ENCODE peak calls at places on chromosomes 7 and 10, in seven cellular contexts. One of them, this sample, is unnamed.
A peak's percentile ranks its signal among the peaks of the same experiment; 100 is the strongest.

GRCh38 chr7:43438897-43439479 is 143.9 kb upstream of the STK17A start:
- DNase-seq in cardiac fibroblast: no peak
- DNase-seq in fibroblast of lung: no peak
- DNase-seq in A549: no peak
- DNase-seq in brain microvascular endothelial cell: no peak
- DNase-seq in cardiac muscle cell: no peak
- DNase-seq in keratinocyte: no peak
- DNase-seq in this sample: no peak

GRCh38 chr10:70776455-70777005 is 8.6 kb downstream of the TBATA start:
- DNase-seq in cardiac fibroblast: no peak
- DNase-seq in fibroblast of lung: no peak
- DNase-seq in A549: no peak
- DNase-seq in brain microvascular endothelial cell: no peak
- DNase-seq in cardiac muscle cell: no peak
- DNase-seq in keratinocyte: no peak
- DNase-seq in this sample: no peak

GRCh38 chr10:43235070-43235900 is 31.6 kb downstream of the RASGEF1A start:
- DNase-seq in cardiac fibroblast: no peak
- DNase-seq in fibroblast of lung: no peak
- DNase-seq in A549: no peak
- DNase-seq in brain microvascular endothelial cell: no peak
- DNase-seq in cardiac muscle cell: no peak
- DNase-seq in keratinocyte: no peak
- DNase-seq in this sample: no peak

GRCh38 chr7:51034531-51035264 is 252.0 kb upstream of the GRB10 start:
- DNase-seq in cardiac fibroblast: peak; percentile 51
- DNase-seq in fibroblast of lung: peak; percentile 90
- DNase-seq in A549: peak; percentile 27
- DNase-seq in brain microvascular endothelial cell: peak; percentile 68
- DNase-seq in cardiac muscle cell: no peak
- DNase-seq in keratinocyte: no peak
- DNase-seq in this sample: peak; percentile 78

GRCh38 chr10:21572578-21572977 is 38.5 kb downstream of the MLLT10 start:
- DNase-seq in cardiac fibroblast: peak; percentile 68
- DNase-seq in fibroblast of lung: peak; percentile 57
- DNase-seq in A549: no peak
- DNase-seq in brain microvascular endothelial cell: peak; percentile 50
- DNase-seq in cardiac muscle cell: no peak
- DNase-seq in keratinocyte: no peak
- DNase-seq in this sample: peak; percentile 72

GRCh38 chr7:83957333-83957732 is 237.3 kb downstream of the SEMA3A start:
- DNase-seq in cardiac fibroblast: peak; percentile 76
- DNase-seq in fibroblast of lung: no peak
- DNase-seq in A549: peak; percentile 9
- DNase-seq in brain microvascular endothelial cell: peak; percentile 56
- DNase-seq in cardiac muscle cell: no peak
- DNase-seq in keratinocyte: no peak
- DNase-seq in this sample: peak; percentile 10

GRCh38 chr7:81525901-81526300 is 243.9 kb downstream of the HGF start:
- DNase-seq in cardiac fibroblast: peak; percentile 39
- DNase-seq in fibroblast of lung: peak; percentile 24
- DNase-seq in A549: no peak
- DNase-seq in brain microvascular endothelial cell: no peak
- DNase-seq in cardiac muscle cell: no peak
- DNase-seq in keratinocyte: no peak
- DNase-seq in this sample: no peak

GRCh38 chr10:59271160-59271559 is 91.2 kb downstream of the FAM13C start:
- DNase-seq in cardiac fibroblast: no peak
- DNase-seq in fibroblast of lung: no peak
- DNase-seq in A549: no peak
- DNase-seq in brain microvascular endothelial cell: no peak
- DNase-seq in cardiac muscle cell: no peak
- DNase-seq in keratinocyte: no peak
- DNase-seq in this sample: no peak

GRCh38 chr7:28405662-28406061 is 6.7 kb upstream of the CREB5 start:
- DNase-seq in cardiac fibroblast: peak; percentile 96
- DNase-seq in fibroblast of lung: peak; percentile 91
- DNase-seq in A549: peak; percentile 48
- DNase-seq in brain microvascular endothelial cell: peak; percentile 96
- DNase-seq in cardiac muscle cell: no peak
- DNase-seq in keratinocyte: no peak
- DNase-seq in this sample: peak; percentile 98

GRCh38 chr10:76074659-76075058 is 643.2 kb downstream of the LRMDA start:
- DNase-seq in cardiac fibroblast: no peak
- DNase-seq in fibroblast of lung: no peak
- DNase-seq in A549: no peak
- DNase-seq in brain microvascular endothelial cell: no peak
- DNase-seq in cardiac muscle cell: no peak
- DNase-seq in keratinocyte: no peak
- DNase-seq in this sample: no peak

GRCh38 chr10:101291254-101292193 is 62.3 kb upstream of the LBX1 start:
- DNase-seq in cardiac fibroblast: peak; percentile 32
- DNase-seq in fibroblast of lung: no peak
- DNase-seq in A549: peak; percentile 59
- DNase-seq in brain microvascular endothelial cell: peak; percentile 12
- DNase-seq in cardiac muscle cell: peak; percentile 92
- DNase-seq in keratinocyte: no peak
- DNase-seq in this sample: no peak

GRCh38 chr10:104300736-104301292 is 31.8 kb downstream of the GSTO2 start:
- DNase-seq in cardiac fibroblast: peak; percentile 96
- DNase-seq in fibroblast of lung: peak; percentile 99
- DNase-seq in A549: peak; percentile 59
- DNase-seq in brain microvascular endothelial cell: peak; percentile 97
- DNase-seq in cardiac muscle cell: no peak
- DNase-seq in keratinocyte: no peak
- DNase-seq in this sample: peak; percentile 92

GRCh38 chr10:54993148-54993547 is 192.1 kb upstream of the PCDH15 start:
- DNase-seq in cardiac fibroblast: no peak
- DNase-seq in fibroblast of lung: no peak
- DNase-seq in A549: no peak
- DNase-seq in brain microvascular endothelial cell: no peak
- DNase-seq in cardiac muscle cell: no peak
- DNase-seq in keratinocyte: no peak
- DNase-seq in this sample: no peak

GRCh38 chr10:62249974-62250373 is 18.7 kb downstream of the RTKN2 start:
- DNase-seq in cardiac fibroblast: no peak
- DNase-seq in fibroblast of lung: no peak
- DNase-seq in A549: no peak
- DNase-seq in brain microvascular endothelial cell: no peak
- DNase-seq in cardiac muscle cell: no peak
- DNase-seq in keratinocyte: no peak
- DNase-seq in this sample: no peak

GRCh38 chr10:62250594-62251198 is 17.9 kb downstream of the RTKN2 start:
- DNase-seq in cardiac fibroblast: no peak
- DNase-seq in fibroblast of lung: peak; percentile 91
- DNase-seq in A549: peak; percentile 49
- DNase-seq in brain microvascular endothelial cell: peak; percentile 79
- DNase-seq in cardiac muscle cell: no peak
- DNase-seq in keratinocyte: peak; percentile 89
- DNase-seq in this sample: peak; percentile 47

GRCh38 chr10:62244785-62245595 is 23.7 kb downstream of the RTKN2 start:
- DNase-seq in cardiac fibroblast: peak; percentile 87
- DNase-seq in fibroblast of lung: peak; percentile 65
- DNase-seq in A549: peak; percentile 67
- DNase-seq in brain microvascular endothelial cell: peak; percentile 77
- DNase-seq in cardiac muscle cell: peak; percentile 72
- DNase-seq in keratinocyte: no peak
- DNase-seq in this sample: peak; percentile 89

GRCh38 chr10:62252051-62252450 is 16.6 kb downstream of the RTKN2 start:
- DNase-seq in cardiac fibroblast: no peak
- DNase-seq in fibroblast of lung: no peak
- DNase-seq in A549: no peak
- DNase-seq in brain microvascular endothelial cell: no peak
- DNase-seq in cardiac muscle cell: no peak
- DNase-seq in keratinocyte: no peak
- DNase-seq in this sample: peak; percentile 56

GRCh38 chr10:62248465-62248864 is 20.2 kb downstream of the RTKN2 start:
- DNase-seq in cardiac fibroblast: peak; percentile 55
- DNase-seq in fibroblast of lung: no peak
- DNase-seq in A549: no peak
- DNase-seq in brain microvascular endothelial cell: no peak
- DNase-seq in cardiac muscle cell: no peak
- DNase-seq in keratinocyte: no peak
- DNase-seq in this sample: peak; percentile 67
- TF ChIP-seq CTCF in cardiac fibroblast: peak; percentile 27
- TF ChIP-seq CTCF in fibroblast of lung: no peak
- TF ChIP-seq CTCF in A549: peak; percentile 52
- TF ChIP-seq CTCF in brain microvascular endothelial cell: peak; percentile 40
- TF ChIP-seq CTCF in cardiac muscle cell: peak; percentile 35
- TF ChIP-seq CTCF in keratinocyte: peak; percentile 9
- TF ChIP-seq CTCF in this sample: peak; percentile 46

GRCh38 chr10:122546242-122546641 is 14.3 kb upstream of the DMBT1 start:
- DNase-seq in cardiac fibroblast: no peak
- DNase-seq in fibroblast of lung: no peak
- DNase-seq in A549: no peak
- DNase-seq in brain microvascular endothelial cell: no peak
- DNase-seq in cardiac muscle cell: no peak
- DNase-seq in keratinocyte: no peak
- DNase-seq in this sample: no peak

GRCh38 chr10:122550427-122550826 is 10.1 kb upstream of the DMBT1 start:
- DNase-seq in cardiac fibroblast: no peak
- DNase-seq in fibroblast of lung: no peak
- DNase-seq in A549: no peak
- DNase-seq in brain microvascular endothelial cell: no peak
- DNase-seq in cardiac muscle cell: no peak
- DNase-seq in keratinocyte: no peak
- DNase-seq in this sample: no peak

GRCh38 chr10:122550983-122551382 is 9.6 kb upstream of the DMBT1 start:
- DNase-seq in cardiac fibroblast: no peak
- DNase-seq in fibroblast of lung: no peak
- DNase-seq in A549: no peak
- DNase-seq in brain microvascular endothelial cell: no peak
- DNase-seq in cardiac muscle cell: no peak
- DNase-seq in keratinocyte: no peak
- DNase-seq in this sample: no peak

GRCh38 chr10:122551450-122551849 is 9.1 kb upstream of the DMBT1 start:
- DNase-seq in cardiac fibroblast: no peak
- DNase-seq in fibroblast of lung: no peak
- DNase-seq in A549: no peak
- DNase-seq in brain microvascular endothelial cell: no peak
- DNase-seq in cardiac muscle cell: peak; percentile 41
- DNase-seq in keratinocyte: no peak
- DNase-seq in this sample: no peak

GRCh38 chr10:122548699-122549098 is 11.9 kb upstream of the DMBT1 start:
- DNase-seq in cardiac fibroblast: no peak
- DNase-seq in fibroblast of lung: no peak
- DNase-seq in A549: no peak
- DNase-seq in brain microvascular endothelial cell: no peak
- DNase-seq in cardiac muscle cell: no peak
- DNase-seq in keratinocyte: no peak
- DNase-seq in this sample: no peak
- H3K4me3 ChIP-seq in cardiac fibroblast: no peak overlapping the region
- H3K4me3 ChIP-seq in fibroblast of lung: no peak overlapping the region
- H3K4me3 ChIP-seq in A549: no peak overlapping the region
- H3K4me3 ChIP-seq in brain microvascular endothelial cell: no peak overlapping the region
- H3K4me3 ChIP-seq in cardiac muscle cell: no peak overlapping the region
- H3K4me3 ChIP-seq in keratinocyte: no peak overlapping the region
- H3K4me3 ChIP-seq in this sample: no peak overlapping the region

GRCh38 chr10:24515481-24515880 is 208.2 kb downstream of the ARHGAP21 start:
- DNase-seq in cardiac fibroblast: no peak
- DNase-seq in fibroblast of lung: no peak
- DNase-seq in A549: no peak
- DNase-seq in brain microvascular endothelial cell: no peak
- DNase-seq in cardiac muscle cell: no peak
- DNase-seq in keratinocyte: no peak
- DNase-seq in this sample: no peak

GRCh38 chr10:24518981-24519597 is 204.6 kb downstream of the ARHGAP21 start:
- DNase-seq in cardiac fibroblast: peak; percentile 72
- DNase-seq in fibroblast of lung: peak; percentile 51
- DNase-seq in A549: peak; percentile 57
- DNase-seq in brain microvascular endothelial cell: peak; percentile 57
- DNase-seq in cardiac muscle cell: peak; percentile 84
- DNase-seq in keratinocyte: no peak
- DNase-seq in this sample: peak; percentile 79

GRCh38 chr10:24518411-24518810 is 205.3 kb downstream of the ARHGAP21 start:
- DNase-seq in cardiac fibroblast: no peak
- DNase-seq in fibroblast of lung: peak; percentile 7
- DNase-seq in A549: no peak
- DNase-seq in brain microvascular endothelial cell: no peak
- DNase-seq in cardiac muscle cell: no peak
- DNase-seq in keratinocyte: no peak
- DNase-seq in this sample: no peak

DNA sequence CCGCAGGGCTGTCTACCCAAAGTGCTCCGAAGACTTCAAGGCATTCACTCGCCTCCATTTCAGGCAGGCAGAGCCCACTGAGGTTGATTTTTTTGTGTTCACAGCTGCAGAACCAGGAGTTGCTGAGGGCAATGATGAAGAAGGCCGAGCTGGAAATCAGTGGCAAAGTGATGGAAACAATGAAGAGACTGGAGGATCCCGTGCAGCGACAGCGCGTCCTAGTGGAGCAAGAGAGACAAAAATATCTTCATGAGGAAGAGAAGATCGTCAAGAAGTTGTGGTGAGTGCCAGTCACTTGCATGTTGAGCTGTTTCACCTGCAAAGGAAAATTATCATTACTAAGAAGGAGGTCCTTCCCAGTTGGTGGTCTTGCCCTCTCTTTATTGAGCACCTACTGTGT is 210.5 kb downstream of the ARHGAP21 start:
- DNase-seq in cardiac fibroblast: peak; percentile 21
- DNase-seq in fibroblast of lung: peak; percentile 27
- DNase-seq in A549: peak; percentile 13
- DNase-seq in brain microvascular endothelial cell: peak; percentile 15
- DNase-seq in cardiac muscle cell: no peak
- DNase-seq in keratinocyte: no peak
- DNase-seq in this sample: peak; percentile 37
- TF ChIP-seq CTCF in cardiac fibroblast: peak; percentile 64
- TF ChIP-seq CTCF in fibroblast of lung: peak; percentile 52
- TF ChIP-seq CTCF in A549: peak; percentile 21
- TF ChIP-seq CTCF in brain microvascular endothelial cell: peak; percentile 70
- TF ChIP-seq CTCF in cardiac muscle cell: peak; percentile 43
- TF ChIP-seq CTCF in keratinocyte: peak; percentile 30
- TF ChIP-seq CTCF in this sample: peak; percentile 43

GRCh38 chr10:63132651-63133055 is 475 bp upstream of the NRBF2 start:
- DNase-seq in cardiac fibroblast: no peak
- DNase-seq in fibroblast of lung: no peak
- DNase-seq in A549: no peak
- DNase-seq in brain microvascular endothelial cell: no peak
- DNase-seq in cardiac muscle cell: no peak
- DNase-seq in keratinocyte: no peak
- DNase-seq in this sample: no peak
- H3K4me3 ChIP-seq in cardiac fibroblast: no peak overlapping the region
- H3K4me3 ChIP-seq in fibroblast of lung: no peak overlapping the region
- H3K4me3 ChIP-seq in A549: peak overlapping the region; percentile 82
- H3K4me3 ChIP-seq in brain microvascular endothelial cell: no peak overlapping the region
- H3K4me3 ChIP-seq in cardiac muscle cell: no peak overlapping the region
- H3K4me3 ChIP-seq in keratinocyte: peak overlapping the region; percentile 23
- H3K4me3 ChIP-seq in this sample: peak overlapping the region; percentile 96

DNA sequence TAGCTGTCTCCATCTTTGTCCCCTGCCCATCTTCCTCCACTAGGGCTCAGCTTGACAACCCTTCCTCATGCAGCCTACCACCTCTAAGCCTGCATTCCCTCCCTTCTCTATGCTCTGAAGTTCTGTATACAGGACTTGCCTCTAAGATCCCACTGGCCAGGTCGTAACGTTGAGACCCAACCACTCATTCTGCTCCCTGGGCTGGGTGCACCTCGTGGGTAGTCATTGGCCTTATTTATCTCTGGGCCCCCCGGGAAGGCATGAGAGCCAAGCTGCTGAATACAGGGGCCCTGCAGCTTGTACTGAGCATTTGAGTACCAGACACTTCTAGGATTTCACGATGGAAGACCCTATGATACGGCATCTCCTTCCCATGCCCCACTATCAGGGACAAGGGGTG is 31.2 kb downstream of the MYL10 start:
- DNase-seq in cardiac fibroblast: no peak
- DNase-seq in fibroblast of lung: no peak
- DNase-seq in A549: no peak
- DNase-seq in brain microvascular endothelial cell: no peak
- DNase-seq in cardiac muscle cell: no peak
- DNase-seq in keratinocyte: no peak
- DNase-seq in this sample: no peak
- TF ChIP-seq CTCF in cardiac fibroblast: no peak
- TF ChIP-seq CTCF in fibroblast of lung: no peak
- TF ChIP-seq CTCF in A549: no peak
- TF ChIP-seq CTCF in brain microvascular endothelial cell: no peak
- TF ChIP-seq CTCF in cardiac muscle cell: no peak
- TF ChIP-seq CTCF in keratinocyte: no peak
- TF ChIP-seq CTCF in this sample: no peak

This sample was measured in fibroblast of the aortic adventitia.